ENCODE peak calls at places on chromosomes 5 and 9, in five cellular contexts. D, G, C, R and Z are unnamed samples.

GRCh38 chr9:91426123-91426745 is 2.6 kb upstream of the NFIL3 start:
- DNase-seq in C (no peak), R (no peak), D (peak), G (peak), Z (no peak)

GRCh38 chr5:158895573-158895972 is 204.1 kb downstream of the EBF1 start:
- DNase-seq in R (no peak), C (no peak), D (peak), G (peak), Z (no peak)

GRCh38 chr5:39217365-39218281 is 1.7 kb downstream of the FYB1 start:
- DNase-seq in R (peak), C (peak), G (peak), D (peak), Z (peak)

GRCh38 chr9:2506310-2506709 is 115.3 kb upstream of the VLDLR start:
- DNase-seq in C (no peak), G (no peak), D (no peak), R (no peak), Z (no peak)

GRCh38 chr9:13322828-13323550 is 43.5 kb upstream of the MPDZ start:
- DNase-seq in G (no peak), C (no peak), D (no peak), R (no peak), Z (no peak)

GRCh38 chr5:157352756-157353340 is 86.9 kb downstream of the CYFIP2 start:
- DNase-seq in D (no peak), G (no peak), C (no peak), R (no peak), Z (no peak)

GRCh38 chr9:120358877-120359276 is 221.1 kb downstream of the CDK5RAP2 start:
- DNase-seq in R (no peak), G (no peak), C (no peak), D (no peak), Z (no peak)

GRCh38 chr9:18888241-18888794 is 144.7 kb downstream of the SAXO1 start:
- DNase-seq in C (no peak), R (no peak), D (peak), G (peak), Z (no peak)

GRCh38 chr9:98808879-98809278 is 1.4 kb downstream of the GALNT12 start:
- DNase-seq in D (no peak), R (peak), G (no peak), C (no peak), Z (no peak)
- H3K4me3 ChIP-seq in D (no peak), R (no peak), G (no peak), C (no peak), Z (no peak)

GRCh38 chr5:6728795-6729183 is 15.6 kb downstream of the TENT4A start:
- DNase-seq in D (no peak), C (no peak), R (no peak), G (no peak), Z (no peak)

GRCh38 chr5:6731465-6732237 is 18.4 kb downstream of the TENT4A start:
- DNase-seq in G (peak), C (no peak), D (no peak), R (no peak), Z (no peak)

GRCh38 chr5:6730807-6731206 is 17.6 kb downstream of the TENT4A start:
- DNase-seq in G (no peak), R (no peak), C (no peak), D (no peak), Z (no peak)

GRCh38 chr5:6729400-6730310 is 16.4 kb downstream of the TENT4A start:
- DNase-seq in R (peak), D (no peak), C (no peak), G (no peak), Z (no peak)

DNA sequence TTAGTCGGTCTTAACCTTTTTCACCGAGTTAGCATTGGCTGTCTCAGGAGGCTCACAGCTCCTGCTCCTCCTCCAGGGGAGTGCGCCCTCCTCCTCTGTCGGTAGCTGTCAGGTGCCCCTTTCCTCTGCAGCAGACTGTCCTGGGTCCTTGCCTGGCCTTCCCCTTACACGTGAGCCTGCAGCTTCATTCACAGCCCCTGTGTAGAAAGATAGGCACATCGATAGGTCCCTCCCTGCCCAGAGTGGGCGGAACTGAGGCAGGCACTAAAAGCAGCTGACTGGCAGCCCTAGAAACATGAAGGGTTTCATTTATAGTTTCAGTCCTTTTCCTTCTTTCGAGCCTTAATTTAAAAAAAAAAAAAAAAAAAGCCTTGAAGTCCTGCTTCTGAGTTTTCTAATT is 17.2 kb downstream of the TENT4A start:
- DNase-seq in G (no peak), D (no peak), C (no peak), R (peak), Z (peak)
- H3K4me3 ChIP-seq in G (no peak), D (no peak), C (no peak), R (no peak), Z (no peak)

DNA sequence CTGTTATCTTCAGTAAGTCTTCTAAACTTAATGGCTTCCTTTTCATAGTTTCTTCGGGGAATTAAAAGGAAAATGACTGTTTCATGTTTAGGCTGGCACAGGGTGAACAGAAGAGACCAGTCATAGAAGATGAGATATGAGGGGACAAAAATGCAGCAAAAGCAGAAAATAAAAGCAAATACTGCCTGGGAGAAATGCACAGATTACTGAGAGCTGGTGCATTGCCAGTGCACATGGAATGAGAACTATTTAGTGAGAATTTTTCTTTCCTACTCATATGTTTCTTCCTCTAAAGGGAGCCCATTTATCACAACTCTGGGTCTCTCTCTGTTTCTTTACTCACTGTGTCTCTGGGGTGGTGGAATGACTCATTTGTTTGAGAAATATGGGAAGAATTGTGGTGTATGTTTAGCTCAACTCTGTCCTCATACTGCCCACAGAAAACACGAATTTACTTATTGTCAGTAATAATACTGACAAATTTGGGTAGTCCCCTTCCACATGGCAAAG is 25.9 kb upstream of the ANKRD55 start:
- DNase-seq in C (no peak), G (peak), D (peak), R (no peak), Z (no peak)
- H3K4me3 ChIP-seq in C (no peak), G (no peak), D (no peak), R (no peak), Z (no peak)

GRCh38 chr5:117201016-117201415 is 626.4 kb upstream of the SEMA6A start:
- DNase-seq in G (no peak), R (no peak), C (no peak), D (peak), Z (no peak)

GRCh38 chr5:117203584-117203983 is 629.0 kb upstream of the SEMA6A start:
- DNase-seq in C (no peak), R (no peak), D (no peak), G (no peak), Z (no peak)

GRCh38 chr5:117204404-117204803 is 629.8 kb upstream of the SEMA6A start:
- DNase-seq in R (no peak), C (no peak), D (no peak), G (no peak), Z (no peak)

GRCh38 chr5:117207088-117207668 is 632.6 kb upstream of the SEMA6A start:
- DNase-seq in R (no peak), G (no peak), D (no peak), C (no peak), Z (no peak)

DNA sequence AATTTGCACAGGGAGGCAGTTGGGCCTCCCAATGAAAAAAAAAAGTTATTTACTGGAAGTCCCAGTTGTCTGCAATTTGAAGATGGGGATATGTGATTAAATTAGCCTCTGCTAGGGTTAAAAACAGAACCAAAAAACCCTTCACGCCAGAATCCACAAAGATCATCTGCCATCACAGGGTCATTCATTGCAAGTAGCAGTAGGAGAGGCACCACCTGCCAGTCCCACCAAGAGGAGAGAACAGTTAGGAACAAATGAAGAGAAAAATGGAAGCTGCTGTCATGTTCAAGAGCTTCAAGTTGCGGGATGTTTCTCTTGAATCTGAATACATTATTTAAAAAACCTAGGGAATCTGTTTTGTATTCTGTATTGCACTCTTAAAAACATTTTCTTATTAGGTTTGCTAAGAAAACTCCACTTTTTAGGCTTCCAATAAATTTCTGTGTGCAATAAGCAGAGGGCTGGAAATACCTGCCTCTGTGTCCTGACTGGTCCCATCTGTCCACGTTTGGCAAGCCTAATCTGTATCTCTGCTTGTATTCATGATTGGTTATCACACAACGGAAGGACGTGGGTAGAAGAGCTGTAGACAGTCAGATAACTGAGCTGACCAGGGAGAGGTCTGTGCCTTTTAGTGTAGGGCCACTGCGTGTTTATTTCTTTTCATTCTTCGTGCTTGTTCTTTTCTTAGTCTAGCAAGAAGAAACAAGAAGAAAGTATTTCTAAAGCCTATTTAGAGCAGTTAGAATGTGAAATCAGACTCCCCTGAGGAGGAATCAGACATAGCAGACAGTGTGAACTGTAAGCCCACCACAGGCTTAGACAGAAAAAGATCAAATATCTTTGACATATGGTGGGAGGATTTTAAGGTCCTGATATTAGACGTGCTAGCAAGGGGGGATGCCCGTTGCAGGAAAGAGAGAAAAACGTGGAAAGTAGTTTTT is 630.6 kb upstream of the SEMA6A start:
- DNase-seq in D (no peak), C (no peak), R (no peak), G (no peak), Z (no peak)
- H3K4me3 ChIP-seq in D (no peak), C (no peak), R (no peak), G (no peak), Z (no peak)